ENCODE peak calls at places on chromosome 6, in seven cellular contexts. One of them, this sample, is unnamed.
A peak's percentile ranks its signal among the peaks of the same experiment; 100 is the strongest.

GRCh38 chr6:149211046-149211571 is 106.4 kb upstream of the TAB2 start:
- DNase-seq in prostate gland: no peak
- DNase-seq in NCI-H2227 treated with DMSO at 0.1 percent for 48 hours: no peak
- DNase-seq in CD4-positive, CD25-positive, alpha-beta regulatory T cell: no peak
- DNase-seq in cardiac muscle cell: peak; percentile 43
- DNase-seq in ovary: no peak
- DNase-seq in neural crest cell: no peak
- DNase-seq in this sample: no peak

GRCh38 chr6:29797966-29798365 is 29.7 kb upstream of the HLA-G start:
- DNase-seq in CD4-positive, CD25-positive, alpha-beta regulatory T cell: no peak
- DNase-seq in cardiac muscle cell: no peak
- DNase-seq in ovary: no peak
- DNase-seq in NCI-H2227 treated with DMSO at 0.1 percent for 48 hours: no peak
- DNase-seq in prostate gland: no peak
- DNase-seq in neural crest cell: no peak
- DNase-seq in this sample: peak; percentile 79

GRCh38 chr6:129920103-129920798 is 59.1 kb upstream of the TMEM244 start:
- DNase-seq in neural crest cell: no peak
- DNase-seq in CD4-positive, CD25-positive, alpha-beta regulatory T cell: no peak
- DNase-seq in ovary: no peak
- DNase-seq in NCI-H2227 treated with DMSO at 0.1 percent for 48 hours: no peak
- DNase-seq in prostate gland: no peak
- DNase-seq in cardiac muscle cell: peak; percentile 16
- DNase-seq in this sample: no peak

GRCh38 chr6:111922454-111923297 is 49.4 kb upstream of the FYN start:
- DNase-seq in prostate gland: no peak
- DNase-seq in CD4-positive, CD25-positive, alpha-beta regulatory T cell: no peak
- DNase-seq in NCI-H2227 treated with DMSO at 0.1 percent for 48 hours: no peak
- DNase-seq in ovary: no peak
- DNase-seq in neural crest cell: no peak
- DNase-seq in cardiac muscle cell: peak; percentile 70
- DNase-seq in this sample: peak; percentile 76

GRCh38 chr6:149054559-149055194 is 262.8 kb upstream of the TAB2 start:
- DNase-seq in neural crest cell: no peak
- DNase-seq in prostate gland: no peak
- DNase-seq in ovary: no peak
- DNase-seq in cardiac muscle cell: no peak
- DNase-seq in NCI-H2227 treated with DMSO at 0.1 percent for 48 hours: no peak
- DNase-seq in CD4-positive, CD25-positive, alpha-beta regulatory T cell: no peak
- DNase-seq in this sample: no peak

GRCh38 chr6:137313928-137314855 is 95.0 kb upstream of the IFNGR1 start:
- DNase-seq in cardiac muscle cell: peak; percentile 91
- DNase-seq in neural crest cell: peak; percentile 61
- DNase-seq in ovary: peak; percentile 76
- DNase-seq in prostate gland: peak; percentile 60
- DNase-seq in NCI-H2227 treated with DMSO at 0.1 percent for 48 hours: peak; percentile 7
- DNase-seq in CD4-positive, CD25-positive, alpha-beta regulatory T cell: peak; percentile 32
- DNase-seq in this sample: peak; percentile 67

GRCh38 chr6:33901822-33902816 is 98.3 kb upstream of the MLN start:
- DNase-seq in cardiac muscle cell: no peak
- DNase-seq in neural crest cell: no peak
- DNase-seq in prostate gland: no peak
- DNase-seq in CD4-positive, CD25-positive, alpha-beta regulatory T cell: no peak
- DNase-seq in NCI-H2227 treated with DMSO at 0.1 percent for 48 hours: no peak
- DNase-seq in ovary: no peak
- DNase-seq in this sample: no peak

GRCh38 chr6:70806086-70806485 is 138.4 kb downstream of the SMAP1 start:
- DNase-seq in ovary: no peak
- DNase-seq in NCI-H2227 treated with DMSO at 0.1 percent for 48 hours: no peak
- DNase-seq in CD4-positive, CD25-positive, alpha-beta regulatory T cell: no peak
- DNase-seq in neural crest cell: no peak
- DNase-seq in cardiac muscle cell: no peak
- DNase-seq in prostate gland: no peak
- DNase-seq in this sample: no peak

GRCh38 chr6:163573503-163574179 is 159.1 kb downstream of the QKI start:
- DNase-seq in NCI-H2227 treated with DMSO at 0.1 percent for 48 hours: no peak
- DNase-seq in cardiac muscle cell: no peak
- DNase-seq in neural crest cell: no peak
- DNase-seq in CD4-positive, CD25-positive, alpha-beta regulatory T cell: no peak
- DNase-seq in ovary: no peak
- DNase-seq in prostate gland: no peak
- DNase-seq in this sample: no peak

GRCh38 chr6:101395345-101395744 is 1.8 kb downstream of the GRIK2 start:
- DNase-seq in prostate gland: no peak
- DNase-seq in NCI-H2227 treated with DMSO at 0.1 percent for 48 hours: no peak
- DNase-seq in CD4-positive, CD25-positive, alpha-beta regulatory T cell: no peak
- DNase-seq in neural crest cell: no peak
- DNase-seq in cardiac muscle cell: no peak
- DNase-seq in ovary: no peak
- DNase-seq in this sample: no peak

GRCh38 chr6:16331328-16332174 is 93.2 kb downstream of the GMPR start:
- DNase-seq in CD4-positive, CD25-positive, alpha-beta regulatory T cell: peak; percentile 44
- DNase-seq in neural crest cell: peak; percentile 63
- DNase-seq in prostate gland: peak; percentile 53
- DNase-seq in ovary: peak; percentile 75
- DNase-seq in cardiac muscle cell: peak; percentile 89
- DNase-seq in NCI-H2227 treated with DMSO at 0.1 percent for 48 hours: no peak
- DNase-seq in this sample: peak; percentile 79

GRCh38 chr6:128225610-128226009 is 294.8 kb downstream of the PTPRK start:
- DNase-seq in NCI-H2227 treated with DMSO at 0.1 percent for 48 hours: no peak
- DNase-seq in prostate gland: no peak
- DNase-seq in ovary: no peak
- DNase-seq in neural crest cell: no peak
- DNase-seq in CD4-positive, CD25-positive, alpha-beta regulatory T cell: no peak
- DNase-seq in cardiac muscle cell: no peak
- DNase-seq in this sample: no peak

GRCh38 chr6:167661456-167662103 is 165.1 kb upstream of the AFDN start:
- DNase-seq in prostate gland: no peak
- DNase-seq in neural crest cell: no peak
- DNase-seq in cardiac muscle cell: no peak
- DNase-seq in ovary: peak; percentile 49
- DNase-seq in NCI-H2227 treated with DMSO at 0.1 percent for 48 hours: no peak
- DNase-seq in CD4-positive, CD25-positive, alpha-beta regulatory T cell: no peak
- DNase-seq in this sample: no peak

GRCh38 chr6:169046483-169047192 is 207.0 kb downstream of the THBS2 start:
- DNase-seq in neural crest cell: no peak
- DNase-seq in ovary: no peak
- DNase-seq in NCI-H2227 treated with DMSO at 0.1 percent for 48 hours: no peak
- DNase-seq in CD4-positive, CD25-positive, alpha-beta regulatory T cell: no peak
- DNase-seq in prostate gland: no peak
- DNase-seq in cardiac muscle cell: no peak
- DNase-seq in this sample: no peak

GRCh38 chr6:144405173-144405572 is 120.0 kb downstream of the UTRN start:
- DNase-seq in neural crest cell: no peak
- DNase-seq in cardiac muscle cell: peak; percentile 87
- DNase-seq in prostate gland: no peak
- DNase-seq in NCI-H2227 treated with DMSO at 0.1 percent for 48 hours: no peak
- DNase-seq in CD4-positive, CD25-positive, alpha-beta regulatory T cell: no peak
- DNase-seq in ovary: no peak
- DNase-seq in this sample: no peak

GRCh38 chr6:144935181-144935580 is 650.0 kb downstream of the UTRN start:
- DNase-seq in neural crest cell: no peak
- DNase-seq in CD4-positive, CD25-positive, alpha-beta regulatory T cell: no peak
- DNase-seq in cardiac muscle cell: no peak
- DNase-seq in ovary: no peak
- DNase-seq in NCI-H2227 treated with DMSO at 0.1 percent for 48 hours: no peak
- DNase-seq in prostate gland: no peak
- DNase-seq in this sample: no peak

GRCh38 chr6:43496370-43497128 is 13.6 kb downstream of the LRRC73 start:
- DNase-seq in ovary: no peak
- DNase-seq in CD4-positive, CD25-positive, alpha-beta regulatory T cell: no peak
- DNase-seq in prostate gland: peak; percentile 82
- DNase-seq in neural crest cell: no peak
- DNase-seq in NCI-H2227 treated with DMSO at 0.1 percent for 48 hours: no peak
- DNase-seq in cardiac muscle cell: peak; percentile 46
- DNase-seq in this sample: peak; percentile 86

GRCh38 chr6:164507197-164507957 is 802.0 kb downstream of the C6orf118 start:
- DNase-seq in neural crest cell: no peak
- DNase-seq in cardiac muscle cell: no peak
- DNase-seq in prostate gland: no peak
- DNase-seq in ovary: no peak
- DNase-seq in NCI-H2227 treated with DMSO at 0.1 percent for 48 hours: no peak
- DNase-seq in CD4-positive, CD25-positive, alpha-beta regulatory T cell: no peak
- DNase-seq in this sample: no peak

GRCh38 chr6:147205690-147206600 is 1.7 kb downstream of the STXBP5 start:
- DNase-seq in NCI-H2227 treated with DMSO at 0.1 percent for 48 hours: no peak
- DNase-seq in cardiac muscle cell: peak; percentile 69
- DNase-seq in neural crest cell: no peak
- DNase-seq in ovary: no peak
- DNase-seq in CD4-positive, CD25-positive, alpha-beta regulatory T cell: no peak
- DNase-seq in prostate gland: no peak
- DNase-seq in this sample: no peak

GRCh38 chr6:168206681-168207274 is 112.8 kb downstream of the DACT2 start:
- DNase-seq in neural crest cell: no peak
- DNase-seq in CD4-positive, CD25-positive, alpha-beta regulatory T cell: no peak
- DNase-seq in prostate gland: no peak
- DNase-seq in ovary: no peak
- DNase-seq in cardiac muscle cell: no peak
- DNase-seq in NCI-H2227 treated with DMSO at 0.1 percent for 48 hours: no peak
- DNase-seq in this sample: no peak

GRCh38 chr6:119353696-119354095 is 4.1 kb upstream of the MAN1A1 start:
- DNase-seq in NCI-H2227 treated with DMSO at 0.1 percent for 48 hours: no peak
- DNase-seq in ovary: no peak
- DNase-seq in CD4-positive, CD25-positive, alpha-beta regulatory T cell: no peak
- DNase-seq in cardiac muscle cell: no peak
- DNase-seq in neural crest cell: no peak
- DNase-seq in prostate gland: no peak
- DNase-seq in this sample: no peak

GRCh38 chr6:92427408-92427905 is 991.9 kb downstream of the EPHA7 start:
- DNase-seq in prostate gland: no peak
- DNase-seq in neural crest cell: no peak
- DNase-seq in NCI-H2227 treated with DMSO at 0.1 percent for 48 hours: no peak
- DNase-seq in CD4-positive, CD25-positive, alpha-beta regulatory T cell: no peak
- DNase-seq in cardiac muscle cell: no peak
- DNase-seq in ovary: no peak
- DNase-seq in this sample: no peak

GRCh38 chr6:107565165-107565723 is 75.3 kb downstream of the SOBP start:
- DNase-seq in ovary: no peak
- DNase-seq in cardiac muscle cell: no peak
- DNase-seq in prostate gland: no peak
- DNase-seq in CD4-positive, CD25-positive, alpha-beta regulatory T cell: no peak
- DNase-seq in neural crest cell: no peak
- DNase-seq in NCI-H2227 treated with DMSO at 0.1 percent for 48 hours: no peak
- DNase-seq in this sample: no peak

GRCh38 chr6:24492475-24492874 is 2.3 kb upstream of the ALDH5A1 start:
- DNase-seq in CD4-positive, CD25-positive, alpha-beta regulatory T cell: no peak
- DNase-seq in neural crest cell: no peak
- DNase-seq in NCI-H2227 treated with DMSO at 0.1 percent for 48 hours: no peak
- DNase-seq in ovary: no peak
- DNase-seq in prostate gland: no peak
- DNase-seq in cardiac muscle cell: peak; percentile 29
- DNase-seq in this sample: peak; percentile 36

GRCh38 chr6:167450631-167451030 is 125.7 kb downstream of the TTLL2 start:
- DNase-seq in neural crest cell: no peak
- DNase-seq in ovary: no peak
- DNase-seq in CD4-positive, CD25-positive, alpha-beta regulatory T cell: no peak
- DNase-seq in NCI-H2227 treated with DMSO at 0.1 percent for 48 hours: no peak
- DNase-seq in prostate gland: no peak
- DNase-seq in cardiac muscle cell: no peak
- DNase-seq in this sample: no peak